ENCODE peak calls at places on chromosomes 7 and 10, in four cellular contexts. F, R, X and U are unnamed samples.

GRCh38 chr10:89414879-89415821 is 782 bp downstream of the IFIT5 start:
- DNase-seq in R (no peak), X (peak; percentile 46), F (peak; percentile 86), U (peak; percentile 82)

GRCh38 chr7:25093268-25093802 is 31.7 kb downstream of the CYCS start:
- DNase-seq in F (peak; percentile 90), R (peak; percentile 67), X (peak; percentile 44), U (peak; percentile 88)

GRCh38 chr7:140672382-140673062 is at the start of gene ADCK2:
- DNase-seq in F (peak; percentile 93), X (peak; percentile 58), R (peak; percentile 72), U (peak; percentile 84)

GRCh38 chr10:93475871-93476270 is 6.3 kb downstream of the MYOF start:
- DNase-seq in F (no peak), R (no peak), X (no peak), U (no peak)

GRCh38 chr10:95395947-95396449 is 105.2 kb upstream of the PDLIM1 start:
- DNase-seq in R (no peak), F (no peak), X (no peak), U (peak; percentile 79)

GRCh38 chr10:15200626-15201025 is 32.1 kb upstream of the NMT2 start:
- DNase-seq in X (no peak), R (no peak), F (no peak), U (no peak)

GRCh38 chr10:91799580-91799975 is 1.4 kb downstream of the TNKS2 start:
- DNase-seq in X (no peak), R (no peak), F (no peak), U (no peak)

GRCh38 chr7:1666251-1666778 is 3.8 kb upstream of the ELFN1 start:
- DNase-seq in F (peak; percentile 68), X (no peak), R (no peak), U (peak; percentile 64)

GRCh38 chr7:47778153-47778661 is 170.1 kb downstream of the PKD1L1 start:
- DNase-seq in F (no peak), X (no peak), R (no peak), U (no peak)

GRCh38 chr7:90988523-90988922 is 275.7 kb upstream of the FZD1 start:
- DNase-seq in F (no peak), X (no peak), R (no peak), U (no peak)

GRCh38 chr7:84232653-84233052 is 38.1 kb upstream of the SEMA3A start:
- DNase-seq in X (no peak), R (no peak), F (no peak), U (no peak)

GRCh38 chr7:123845823-123846216 is 851 bp downstream of the HYAL4 start:
- DNase-seq in F (no peak), R (no peak), X (no peak), U (no peak)

GRCh38 chr7:16428672-16429071 is 7.3 kb upstream of the CRPPA start:
- DNase-seq in X (no peak), F (no peak), R (no peak), U (no peak)

GRCh38 chr7:55377162-55377810 is 12.1 kb downstream of the LANCL2 start:
- DNase-seq in X (no peak), R (no peak), F (no peak), U (no peak)

GRCh38 chr10:33776419-33776818 is 442.0 kb upstream of the NRP1 start:
- DNase-seq in X (no peak), R (no peak), F (no peak), U (no peak)

GRCh38 chr10:116809528-116810500 is 39.5 kb upstream of the ENO4 start:
- DNase-seq in X (no peak), R (no peak), F (no peak), U (no peak)

GRCh38 chr7:135856356-135857144 is 107.9 kb upstream of the FAM180A start:
- DNase-seq in R (no peak), X (no peak), F (no peak), U (no peak)

GRCh38 chr7:112053405-112054069 is 152.7 kb downstream of the DOCK4 start:
- DNase-seq in R (no peak), X (no peak), F (no peak), U (no peak)
- H3K9me3 ChIP-seq in R (no peaks in the 10 kb centered on the region), X (no peaks in the 10 kb centered on the region), F (no peaks in the 10 kb centered on the region), U (no peaks in the 10 kb centered on the region)

GRCh38 chr7:130956417-130957139 is 222.6 kb upstream of the KLF14 start:
- DNase-seq in R (no peak), X (no peak), F (no peak), U (no peak)

GRCh38 chr7:130957140-130957513 is 223.1 kb upstream of the KLF14 start:
- DNase-seq in X (no peak), R (no peak), F (no peak), U (no peak)

GRCh38 chr7:130955560-130955919 is 221.5 kb upstream of the KLF14 start:
- DNase-seq in R (no peak), F (no peak), X (no peak), U (no peak)

GRCh38 chr7:130953193-130953592 is 219.2 kb upstream of the KLF14 start:
- DNase-seq in X (no peak), F (no peak), R (no peak), U (no peak)

GRCh38 chr7:130954918-130955559 is 221.0 kb upstream of the KLF14 start:
- DNase-seq in R (no peak), F (no peak), X (no peak), U (no peak)
- H3K4me3 ChIP-seq in R (no peak overlapping the region), F (no peak overlapping the region), X (no peak overlapping the region), U (no peak overlapping the region)

DNA sequence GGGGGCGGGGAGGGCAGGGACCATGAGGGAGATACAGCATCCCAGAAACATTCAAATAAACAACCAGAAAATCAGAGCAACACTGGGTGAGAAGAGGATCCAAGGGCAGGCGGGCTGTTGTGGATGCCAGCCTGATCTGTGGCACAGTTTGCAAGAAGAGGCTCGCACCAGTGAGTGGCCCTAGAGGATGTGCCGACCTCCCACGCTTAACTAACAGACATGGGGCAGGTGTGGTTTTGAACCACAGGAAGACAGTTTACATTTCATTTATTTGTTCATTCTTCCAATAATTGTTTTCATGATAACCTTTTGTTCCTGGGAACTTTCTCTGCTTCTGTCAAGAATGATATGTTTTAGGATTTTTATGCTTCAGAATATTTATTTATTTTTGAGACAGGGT is 115.6 kb downstream of the ZNF248 start:
- DNase-seq in X (no peak), F (no peak), R (no peak), U (no peak)
- H3K9me3 ChIP-seq in X (no peaks in the 10 kb centered on the region), F (no peaks in the 10 kb centered on the region), R (no peaks in the 10 kb centered on the region), U (no peaks in the 10 kb centered on the region)

GRCh38 chr7:44985033-44985695 is 6.3 kb upstream of the MYO1G start:
- DNase-seq in X (no peak), F (no peak), R (no peak), U (no peak)

GRCh38 chr7:44983742-44984477 is 5.1 kb upstream of the MYO1G start:
- DNase-seq in X (no peak), R (no peak), F (no peak), U (no peak)

GRCh38 chr7:44985900-44986217 is 7.0 kb upstream of the MYO1G start:
- DNase-seq in X (no peak), F (no peak), R (no peak), U (no peak)

GRCh38 chr7:44982970-44983369 is 4.2 kb upstream of the MYO1G start:
- DNase-seq in F (no peak), X (no peak), R (no peak), U (no peak)

GRCh38 chr7:44984478-44984758 is 5.6 kb upstream of the MYO1G start:
- DNase-seq in F (no peak), R (no peak), X (no peak), U (no peak)
- H3K4me3 ChIP-seq in F (peak overlapping the region; percentile 66), R (no peak overlapping the region), X (no peak overlapping the region), U (no peak overlapping the region)

GRCh38 chr7:14676896-14677295 is 225.7 kb downstream of the DGKB start:
- DNase-seq in X (no peak), R (no peak), F (no peak), U (no peak)

GRCh38 chr7:14673202-14673601 is 229.3 kb downstream of the DGKB start:
- DNase-seq in X (no peak), R (no peak), F (no peak), U (no peak)
- H3K9me3 ChIP-seq in X (no peaks in the 10 kb centered on the region), R (no peaks in the 10 kb centered on the region), F (no peaks in the 10 kb centered on the region), U (no peaks in the 10 kb centered on the region)